ENCODE peak calls at places on chromosomes 6 and 20, in four cellular contexts. I is PC-9; M is CD4-positive, alpha-beta memory T cell; L is CD4-positive, CD25-positive, alpha-beta regulatory T cell. P is an unnamed sample.

GRCh38 chr6:43037706-43038105 is 15.9 kb downstream of the CUL7 start:
- DNase-seq in M (no peak), I (no peak), L (no peak), P (no peak)

GRCh38 chr6:120735641-120736040 is 598.6 kb downstream of the TBC1D32 start:
- DNase-seq in M (no peak), I (no peak), L (no peak), P (peak; percentile 33)

GRCh38 chr6:160221423-160221822 is 37.2 kb downstream of the SLC22A2 start:
- DNase-seq in I (no peak), L (peak; percentile 2), M (no peak), P (no peak)

GRCh38 chr6:3779574-3779849 is 28.0 kb upstream of the PXDC1 start:
- DNase-seq in L (no peak), I (no peak), M (no peak), P (no peak)

GRCh38 chr20:25055711-25056492 is 2.0 kb downstream of the ACSS1 start:
- DNase-seq in L (peak; percentile 33), M (no peak), I (no peak), P (no peak)

GRCh38 chr6:143556529-143556928 is 45.0 kb upstream of the FUCA2 start:
- DNase-seq in I (no peak), L (no peak), M (no peak), P (no peak)

GRCh38 chr20:32614303-32614702 is 29.2 kb upstream of the NOL4L start:
- DNase-seq in L (no peak), I (no peak), M (no peak), P (no peak)

GRCh38 chr6:47822856-47823554 is 41.2 kb downstream of the OPN5 start:
- DNase-seq in M (no peak), I (no peak), L (no peak), P (no peak)

GRCh38 chr6:55293116-55293515 is 34.2 kb upstream of the GFRAL start:
- DNase-seq in M (no peak), L (no peak), I (no peak), P (no peak)

GRCh38 chr6:136774228-136775041 is 17.8 kb downstream of the MAP3K5 start:
- DNase-seq in I (no peak), L (no peak), M (no peak), P (no peak)

GRCh38 chr20:63850689-63851547 is 10.4 kb upstream of the ABHD16B start:
- DNase-seq in I (no peak), L (peak; percentile 33), M (no peak), P (no peak)

GRCh38 chr20:47661714-47662113 is 123.6 kb downstream of the SULF2 start:
- DNase-seq in I (no peak), M (no peak), L (no peak), P (no peak)
- H3K36me3 ChIP-seq in I (peaks cover 64% of the 10 kb centered on the region), M (peaks cover 5% of the 10 kb centered on the region), L (peaks cover 37% of the 10 kb centered on the region), P (peaks cover 40% of the 10 kb centered on the region)

GRCh38 chr20:10007158-10007557 is 27.6 kb upstream of the ANKEF1 start:
- DNase-seq in M (no peak), I (no peak), L (no peak), P (no peak)

GRCh38 chr20:10007747-10008146 is 27.0 kb upstream of the ANKEF1 start:
- DNase-seq in I (no peak), L (no peak), M (no peak), P (no peak)

GRCh38 chr20:10004900-10005299 is 29.9 kb upstream of the ANKEF1 start:
- DNase-seq in L (no peak), M (no peak), I (no peak), P (no peak)

GRCh38 chr20:10006461-10006860 is 28.3 kb upstream of the ANKEF1 start:
- DNase-seq in I (no peak), M (no peak), L (no peak), P (no peak)

GRCh38 chr20:10005885-10006284 is 28.9 kb upstream of the ANKEF1 start:
- DNase-seq in M (no peak), L (no peak), I (no peak), P (no peak)
- H3K27ac ChIP-seq in M (no peak overlapping the region), L (no peak overlapping the region), I (no peak overlapping the region), P (no peak overlapping the region)

DNA sequence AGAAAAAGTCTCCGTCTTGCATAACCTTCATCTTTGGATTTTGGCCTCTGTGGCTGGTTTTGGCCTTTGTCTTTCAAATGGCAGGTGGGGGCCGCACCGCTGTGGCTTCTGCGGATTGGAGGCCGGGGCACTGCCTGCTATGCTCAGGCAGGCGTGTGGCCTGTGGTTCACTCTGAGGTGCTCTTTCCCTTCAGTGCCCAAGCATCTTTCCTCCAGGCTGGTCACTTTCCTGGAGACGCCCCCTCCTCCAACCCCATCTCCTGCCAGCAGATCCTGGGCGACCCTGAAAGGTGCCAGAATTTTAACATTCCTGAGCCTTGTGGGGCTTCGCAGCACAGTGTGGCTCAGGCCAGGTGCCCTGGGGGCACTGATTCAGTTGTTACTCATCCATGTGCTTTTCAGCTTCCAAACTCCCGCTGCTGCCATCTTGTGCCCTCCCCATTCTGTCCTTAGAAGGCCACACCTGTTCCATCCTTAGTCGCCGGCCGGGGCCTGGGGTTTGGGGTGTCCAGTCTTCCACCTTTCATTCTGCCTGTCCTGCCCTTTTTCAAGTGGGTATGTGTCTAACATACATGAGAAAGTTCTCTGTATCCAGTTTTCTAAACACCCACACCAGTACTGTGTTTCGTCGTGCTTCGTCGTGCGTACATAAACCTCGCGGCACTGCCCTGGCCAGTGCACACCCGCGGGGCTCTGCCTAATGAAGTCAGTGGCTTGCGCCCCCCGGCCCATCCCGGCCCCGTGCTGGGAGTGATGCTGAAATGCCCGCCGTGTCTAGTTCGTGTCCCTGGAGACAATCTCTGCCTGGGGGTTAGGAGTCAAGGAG is 12.1 kb downstream of the SS18L1 start:
- DNase-seq in M (no peak), I (peak; percentile 94), L (no peak), P (peak; percentile 64)
- H3K36me3 ChIP-seq in M (peaks cover 2% of the 10 kb centered on the region), I (peaks cover 8% of the 10 kb centered on the region), L (peaks cover 9% of the 10 kb centered on the region), P (peaks cover 10% of the 10 kb centered on the region)

GRCh38 chr6:7684076-7684475 is 41.8 kb upstream of the BMP6 start:
- DNase-seq in M (no peak), I (no peak), L (no peak), P (no peak)

GRCh38 chr6:7687145-7688113 is 38.5 kb upstream of the BMP6 start:
- DNase-seq in M (no peak), I (no peak), L (no peak), P (no peak)

GRCh38 chr6:7684843-7685242 is 41.1 kb upstream of the BMP6 start:
- DNase-seq in I (no peak), L (no peak), M (no peak), P (no peak)

GRCh38 chr6:7681449-7681848 is 44.5 kb upstream of the BMP6 start:
- DNase-seq in M (no peak), I (no peak), L (no peak), P (no peak)

DNA sequence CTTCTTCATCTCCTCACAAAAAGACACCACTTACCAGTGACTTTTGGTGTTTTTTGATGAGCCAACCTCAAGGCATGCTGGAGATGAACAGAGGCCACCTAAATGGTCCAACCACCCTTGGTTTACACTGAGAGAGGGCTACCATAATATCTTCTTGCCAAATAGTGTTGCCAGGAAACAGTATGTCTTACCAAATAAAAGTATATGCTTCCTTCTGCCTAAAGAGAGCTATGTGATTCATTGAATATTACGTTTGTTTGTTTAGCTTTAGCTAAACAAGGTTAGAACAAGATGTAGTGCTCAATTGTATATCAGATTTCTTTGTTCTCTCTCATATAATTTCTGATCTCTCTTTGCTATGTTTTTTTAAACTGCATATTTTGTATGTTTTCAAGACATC is 40.6 kb upstream of the BMP6 start:
- DNase-seq in L (no peak), M (no peak), I (no peak), P (no peak)
- H3K27ac ChIP-seq in L (no peak overlapping the region), M (no peak overlapping the region), I (no peak overlapping the region), P (no peak overlapping the region)

DNA sequence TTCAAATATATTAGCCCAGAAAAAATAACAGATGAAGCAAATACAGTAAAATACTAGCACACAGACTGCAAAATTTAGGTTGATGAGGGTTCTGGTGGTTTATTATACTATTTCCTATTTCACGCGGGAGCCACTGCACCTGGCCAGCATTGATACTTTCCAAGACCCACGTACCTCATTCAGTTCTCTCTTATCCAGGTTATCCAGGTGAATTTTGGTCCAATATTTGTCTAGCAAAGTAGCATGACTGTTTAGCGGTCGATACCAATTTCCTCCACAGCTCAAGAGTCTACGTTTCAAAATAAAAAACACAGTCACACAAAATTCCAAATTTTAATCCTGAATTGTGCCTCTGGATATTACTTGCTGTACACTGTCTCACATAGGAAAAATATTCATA is 34.8 kb downstream of the MDN1 start:
- DNase-seq in M (no peak), I (no peak), L (no peak), P (no peak)
- H3K36me3 ChIP-seq in M (peaks cover 52% of the 10 kb centered on the region), I (no peaks in the 10 kb centered on the region), L (peaks cover 75% of the 10 kb centered on the region), P (peaks cover 27% of the 10 kb centered on the region)

DNA sequence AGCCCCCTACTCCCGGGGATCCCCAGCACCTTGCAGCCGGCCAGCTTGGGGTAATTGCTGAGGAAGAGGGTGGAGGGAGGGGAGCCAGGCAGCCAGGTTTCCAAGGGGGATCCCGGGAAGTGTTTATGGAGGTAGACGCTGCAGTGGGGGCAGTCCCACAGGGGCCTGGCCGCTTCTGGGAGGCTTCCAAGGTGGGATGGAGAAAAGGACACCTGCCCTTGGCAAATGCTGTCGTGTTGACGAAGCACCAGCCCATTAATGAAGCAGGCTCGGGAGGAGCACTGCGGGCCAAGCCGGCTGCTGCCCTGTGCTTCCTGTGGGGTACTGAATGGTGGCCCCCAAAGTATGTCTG is 82.4 kb downstream of the TMEM242 start:
- DNase-seq in M (no peak), I (no peak), L (no peak), P (no peak)
- H3K27ac ChIP-seq in M (no peak overlapping the region), I (no peak overlapping the region), L (no peak overlapping the region), P (no peak overlapping the region)

GRCh38 chr20:16804793-16805187 is 56.6 kb downstream of the OTOR start:
- DNase-seq in I (no peak), M (no peak), L (no peak), P (no peak)
- H3K36me3 ChIP-seq in I (no peaks in the 10 kb centered on the region), M (no peaks in the 10 kb centered on the region), L (no peaks in the 10 kb centered on the region), P (no peaks in the 10 kb centered on the region)

GRCh38 chr6:169452869-169453186 is 199.2 kb upstream of the THBS2 start:
- DNase-seq in L (no peak), I (no peak), M (no peak), P (no peak)

GRCh38 chr6:169454204-169454871 is 200.7 kb upstream of the THBS2 start:
- DNase-seq in M (no peak), I (no peak), L (no peak), P (no peak)

GRCh38 chr6:169454872-169455204 is 201.2 kb upstream of the THBS2 start:
- DNase-seq in L (no peak), I (no peak), M (no peak), P (no peak)

GRCh38 chr6:169452117-169452868 is 198.6 kb upstream of the THBS2 start:
- DNase-seq in M (no peak), I (peak; percentile 52), L (no peak), P (no peak)

GRCh38 chr6:169453221-169453620 is 199.6 kb upstream of the THBS2 start:
- DNase-seq in L (no peak), M (no peak), I (no peak), P (no peak)
- H3K27ac ChIP-seq in L (no peak overlapping the region), M (no peak overlapping the region), I (no peak overlapping the region), P (no peak overlapping the region)

GRCh38 chr20:31566332-31566657 is 38.8 kb upstream of the ID1 start:
- DNase-seq in M (no peak), L (no peak), I (no peak), P (no peak)
- H3K36me3 ChIP-seq in M (peaks cover 40% of the 10 kb centered on the region), L (peaks cover 35% of the 10 kb centered on the region), I (peaks cover 45% of the 10 kb centered on the region), P (peaks cover 35% of the 10 kb centered on the region)